ENCODE peak calls at places on chromosome 18, in five cellular contexts. J, B, I, U and O are unnamed samples.
A peak's percentile ranks its signal among the peaks of the same experiment; 100 is the strongest.

GRCh38 chr18:65567372-65567771 is 183.4 kb upstream of the CDH7 start:
- DNase-seq in I (peak; percentile 23), J (no peak), B (peak; percentile 2), U (no peak), O (peak; percentile 26)

GRCh38 chr18:9688036-9688741 is 19.9 kb upstream of the RAB31 start:
- DNase-seq in B (no peak), U (peak; percentile 77), I (no peak), J (no peak), O (no peak)

GRCh38 chr18:7349181-7349837 is 118.4 kb downstream of the LRRC30 start:
- DNase-seq in B (no peak), I (no peak), U (no peak), J (no peak), O (no peak)

GRCh38 chr18:25177631-25178030 is 174.3 kb downstream of the ZNF521 start:
- DNase-seq in I (no peak), U (no peak), B (peak; percentile 10), J (no peak), O (no peak)

GRCh38 chr18:65287642-65288041 is 463.2 kb upstream of the CDH7 start:
- DNase-seq in B (no peak), U (no peak), I (no peak), J (no peak), O (peak; percentile 8)

GRCh38 chr18:26459340-26459739 is 89.0 kb downstream of the KCTD1 start:
- DNase-seq in B (no peak), U (no peak), J (no peak), I (no peak), O (no peak)

GRCh38 chr18:22280453-22280750 is 111.0 kb downstream of the GATA6 start:
- DNase-seq in I (no peak), U (no peak), B (no peak), J (no peak), O (no peak)

GRCh38 chr18:77178559-77178958 is 46.0 kb upstream of the MBP start:
- DNase-seq in I (no peak), J (no peak), U (peak; percentile 27), B (no peak), O (no peak)

GRCh38 chr18:60090170-60090569 is 190.4 kb downstream of the PMAIP1 start:
- DNase-seq in B (no peak), U (no peak), J (no peak), I (peak; percentile 47), O (no peak)

GRCh38 chr18:62982600-62983251 is 267.4 kb downstream of the PHLPP1 start:
- DNase-seq in J (peak; percentile 23), B (peak; percentile 78), I (peak; percentile 82), U (peak; percentile 63), O (peak; percentile 51)

GRCh38 chr18:13447621-13448020 is 229.1 kb downstream of the LDLRAD4 start:
- DNase-seq in B (no peak), J (no peak), I (peak; percentile 70), U (peak; percentile 48), O (peak; percentile 57)

GRCh38 chr18:36688020-36688965 is 140.5 kb downstream of the TPGS2 start:
- DNase-seq in U (peak; percentile 74), I (peak; percentile 68), B (peak; percentile 85), J (no peak), O (peak; percentile 41)

GRCh38 chr18:77818328-77818727 is 568.7 kb downstream of the GALR1 start:
- DNase-seq in U (no peak), J (no peak), B (no peak), I (no peak), O (no peak)

GRCh38 chr18:38545071-38545470 is 979.5 kb upstream of the CELF4 start:
- DNase-seq in U (no peak), I (peak; percentile 37), B (no peak), J (no peak), O (no peak)

GRCh38 chr18:48949051-48949605 is 1.6 kb downstream of the SMAD7 start:
- DNase-seq in U (no peak), B (no peak), J (no peak), I (peak; percentile 47), O (no peak)

GRCh38 chr18:52950153-52950552 is 610.2 kb downstream of the DCC start:
- DNase-seq in I (no peak), B (peak; percentile 1), J (no peak), U (no peak), O (no peak)

GRCh38 chr18:49628993-49629795 is 67.3 kb downstream of the LIPG start:
- DNase-seq in I (no peak), U (no peak), B (no peak), J (no peak), O (no peak)

GRCh38 chr18:62341423-62341920 is 16.4 kb downstream of the TNFRSF11A start:
- DNase-seq in B (no peak), J (no peak), I (no peak), U (no peak), O (peak; percentile 58)

GRCh38 chr18:10207682-10208081 is 246.8 kb upstream of the APCDD1 start:
- DNase-seq in I (no peak), J (no peak), U (no peak), B (no peak), O (no peak)

GRCh38 chr18:24528857-24529256 is 68.4 kb downstream of the HRH4 start:
- DNase-seq in J (no peak), I (no peak), B (no peak), U (no peak), O (no peak)

GRCh38 chr18:35938158-35938557 is 34.3 kb upstream of the RMP24 start:
- DNase-seq in U (peak; percentile 41), I (no peak), B (peak; percentile 11), J (no peak), O (no peak)

GRCh38 chr18:42174909-42175308 is 219.9 kb downstream of the PIK3C3 start:
- DNase-seq in I (peak; percentile 51), J (no peak), U (no peak), B (no peak), O (no peak)

GRCh38 chr18:2002604-2003003 is 568.7 kb downstream of the METTL4 start:
- DNase-seq in B (no peak), I (peak; percentile 45), J (no peak), U (no peak), O (no peak)

GRCh38 chr18:48228301-48228715 is 180.9 kb downstream of the ZBTB7C start:
- DNase-seq in I (no peak), B (peak; percentile 9), U (no peak), J (no peak), O (no peak)

GRCh38 chr18:79736846-79737245 is 57.2 kb downstream of the CTDP1 start:
- DNase-seq in J (no peak), B (no peak), U (no peak), I (no peak), O (no peak)

GRCh38 chr18:14925281-14925709 is 177.3 kb downstream of the ANKRD30B start:
- DNase-seq in I (no peak), J (no peak), U (no peak), B (peak; percentile 24), O (no peak)

GRCh38 chr18:42798606-42799005 is 316.9 kb downstream of the RIT2 start:
- DNase-seq in B (no peak), J (no peak), I (peak; percentile 4), U (no peak), O (no peak)

GRCh38 chr18:76999077-76999476 is 133.5 kb downstream of the MBP start:
- DNase-seq in J (no peak), I (no peak), B (no peak), U (no peak), O (no peak)